ENCODE peak calls at places on chromosomes 2 and 18, in seven cellular contexts. Q is GM12865; W is lower lobe of right lung; Y is cardiac muscle cell; C is CD8-positive, alpha-beta memory T cell; Z is AG10803; V is dorsolateral prefrontal cortex. T is an unnamed sample.

GRCh38 chr2:144645055-144645778 is 125.3 kb upstream of the ZEB2 start:
- DNase-seq in Q (no peak), W (no peak), Y (no peak), C (no peak), Z (peak), V (no peak), T (no peak)

GRCh38 chr2:98514879-98515570 is 70.4 kb downstream of the INPP4A start:
- DNase-seq in Q (peak), W (no peak), Y (no peak), C (peak), Z (peak), V (no peak), T (no peak)

GRCh38 chr2:144078091-144078490 is 441.8 kb downstream of the ZEB2 start:
- DNase-seq in Q (no peak), W (no peak), Y (no peak), C (no peak), Z (peak), V (no peak), T (no peak)

GRCh38 chr2:18301421-18302139 is 258.9 kb downstream of the RDH14 start:
- DNase-seq in Q (no peak), W (no peak), Y (no peak), C (no peak), Z (no peak), V (no peak), T (no peak)

GRCh38 chr2:31694444-31694843 is 113.7 kb upstream of the SRD5A2 start:
- DNase-seq in Q (no peak), W (no peak), Y (no peak), C (no peak), Z (no peak), V (no peak), T (no peak)

GRCh38 chr2:101330253-101330921 is 21.9 kb upstream of the RNF149 start:
- DNase-seq in Q (no peak), W (peak), Y (no peak), C (no peak), Z (no peak), V (peak), T (no peak)

GRCh38 chr2:31347788-31348187 is 66.8 kb downstream of the XDH start:
- DNase-seq in Q (no peak), W (no peak), Y (no peak), C (no peak), Z (peak), V (no peak), T (no peak)

GRCh38 chr2:126890136-126890961 is 8.3 kb upstream of the TEX51 start:
- DNase-seq in Q (no peak), W (no peak), Y (no peak), C (no peak), Z (no peak), V (no peak), T (no peak)

GRCh38 chr18:14948163-14948540 is 200.2 kb downstream of the ANKRD30B start:
- DNase-seq in Q (no peak), W (no peak), Y (no peak), C (no peak), Z (no peak), V (no peak), T (no peak)

GRCh38 chr2:39623916-39624315 is 41.8 kb upstream of the TMEM178A start:
- DNase-seq in Q (no peak), W (no peak), Y (no peak), C (no peak), Z (no peak), V (peak), T (no peak)

GRCh38 chr2:115190459-115190858 is 748.0 kb downstream of the DPP10 start:
- DNase-seq in Q (no peak), W (no peak), Y (no peak), C (no peak), Z (no peak), V (no peak), T (no peak)

GRCh38 chr2:8139668-8140202 is 542.1 kb upstream of the ID2 start:
- DNase-seq in Q (no peak), W (no peak), Y (no peak), C (no peak), Z (no peak), V (no peak), T (no peak)

GRCh38 chr2:108220191-108220590 is 19.6 kb upstream of the SULT1C3 start:
- DNase-seq in Q (no peak), W (no peak), Y (no peak), C (no peak), Z (no peak), V (no peak), T (no peak)

GRCh38 chr18:75200644-75201272 is 8.2 kb downstream of the PTGR3 start:
- DNase-seq in Q (no peak), W (no peak), Y (no peak), C (no peak), Z (peak), V (no peak), T (no peak)

GRCh38 chr18:22838221-22838620 is 94.9 kb upstream of the RBBP8 start:
- DNase-seq in Q (no peak), W (no peak), Y (no peak), C (no peak), Z (no peak), V (no peak), T (no peak)

GRCh38 chr18:57813245-57813644 is 10.1 kb upstream of the ATP8B1 start:
- DNase-seq in Q (no peak), W (no peak), Y (no peak), C (no peak), Z (peak), V (no peak), T (peak)

GRCh38 chr2:55954306-55955035 is 30.9 kb upstream of the EFEMP1 start:
- DNase-seq in Q (no peak), W (no peak), Y (no peak), C (no peak), Z (peak), V (no peak), T (no peak)

GRCh38 chr2:67544286-67544685 is 147.2 kb downstream of the ETAA1 start:
- DNase-seq in Q (no peak), W (no peak), Y (no peak), C (no peak), Z (no peak), V (peak), T (no peak)

GRCh38 chr2:54455584-54456525 is at the start of gene SPTBN1:
- DNase-seq in Q (no peak), W (peak), Y (peak), C (no peak), Z (peak), V (peak), T (peak)

GRCh38 chr2:34664266-34664665 is 1065.2 kb upstream of the FAM98A start:
- DNase-seq in Q (no peak), W (no peak), Y (no peak), C (no peak), Z (no peak), V (no peak), T (no peak)

GRCh38 chr2:221501210-221501882 is 70.8 kb downstream of the EPHA4 start:
- DNase-seq in Q (no peak), W (no peak), Y (peak), C (no peak), Z (peak), V (no peak), T (no peak)

GRCh38 chr2:21500546-21500945 is 376.8 kb downstream of the TDRD15 start:
- DNase-seq in Q (no peak), W (no peak), Y (no peak), C (no peak), Z (no peak), V (no peak), T (no peak)

GRCh38 chr2:115214050-115214449 is 771.6 kb downstream of the DPP10 start:
- DNase-seq in Q (no peak), W (no peak), Y (no peak), C (no peak), Z (no peak), V (no peak), T (no peak)

GRCh38 chr2:235820571-235820970 is 326.7 kb downstream of the AGAP1 start:
- DNase-seq in Q (no peak), W (no peak), Y (no peak), C (no peak), Z (no peak), V (no peak), T (no peak)

GRCh38 chr2:112092286-112093041 is 37.4 kb downstream of the TMEM87B start:
- DNase-seq in Q (no peak), W (no peak), Y (no peak), C (no peak), Z (peak), V (no peak), T (no peak)

GRCh38 chr2:169828141-169828811 is 1.0 kb downstream of the UBR3 start:
- DNase-seq in Q (peak), W (peak), Y (peak), C (peak), Z (peak), V (peak), T (no peak)

GRCh38 chr2:148590613-148591012 is 53.9 kb upstream of the EPC2 start:
- DNase-seq in Q (peak), W (no peak), Y (no peak), C (no peak), Z (no peak), V (no peak), T (no peak)

GRCh38 chr2:120684225-120684624 is 51.4 kb upstream of the GLI2 start:
- DNase-seq in Q (no peak), W (no peak), Y (no peak), C (no peak), Z (peak), V (no peak), T (no peak)

DNA sequence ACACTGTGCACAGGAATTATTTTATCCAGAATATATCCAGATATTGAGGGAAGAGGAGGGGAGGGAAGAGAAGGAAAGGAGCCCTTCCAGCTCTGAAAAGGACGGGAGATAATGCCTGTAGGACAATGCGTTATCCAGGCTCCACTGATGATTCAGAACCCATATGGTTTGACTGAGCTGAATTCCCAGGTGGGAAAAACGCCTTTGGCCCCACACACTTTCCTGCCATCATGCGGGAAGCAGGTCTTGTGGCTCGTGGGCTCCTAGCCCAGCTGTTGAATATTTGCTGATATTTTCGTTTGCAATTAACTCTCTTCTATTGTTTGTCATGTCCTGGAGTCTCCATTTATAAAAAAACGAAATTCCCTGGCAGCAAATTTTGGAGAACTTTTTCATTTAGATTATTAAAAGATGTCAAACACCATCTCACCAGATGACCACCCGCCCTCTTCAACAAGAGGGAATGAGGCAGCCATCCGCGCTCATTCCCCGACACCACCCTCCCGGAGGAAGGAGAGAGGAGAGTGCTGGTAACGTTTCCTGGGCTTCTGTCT is 8.9 kb downstream of the COL6A3 start:
- DNase-seq in Q (no peak), W (no peak), Y (no peak), C (no peak), Z (peak), V (no peak), T (no peak)
- H3K4me3 ChIP-seq in Q (no peak), W (no peak), Y (no peak), C (no peak), Z (peak), V (no peak), T (no peak)

GRCh38 chr2:19474128-19474527 is 115.7 kb upstream of the OSR1 start:
- DNase-seq in Q (peak), W (no peak), Y (no peak), C (peak), Z (peak), V (no peak), T (no peak)
- H3K4me3 ChIP-seq in Q (no peak), W (no peak), Y (no peak), C (no peak), Z (no peak), V (no peak), T (no peak)

GRCh38 chr2:218961229-218961628 is 1.8 kb downstream of the CDK5R2 start:
- DNase-seq in Q (no peak), W (no peak), Y (no peak), C (no peak), Z (no peak), V (no peak), T (no peak)

GRCh38 chr2:218962859-218963492 is 3.5 kb downstream of the CDK5R2 start:
- DNase-seq in Q (peak), W (peak), Y (peak), C (peak), Z (peak), V (peak), T (no peak)

GRCh38 chr2:218964041-218964771 is 4.7 kb downstream of the CDK5R2 start:
- DNase-seq in Q (no peak), W (no peak), Y (no peak), C (no peak), Z (peak), V (no peak), T (no peak)

GRCh38 chr2:218961651-218962570 is 2.4 kb downstream of the CDK5R2 start:
- DNase-seq in Q (no peak), W (no peak), Y (peak), C (no peak), Z (no peak), V (no peak), T (no peak)

DNA sequence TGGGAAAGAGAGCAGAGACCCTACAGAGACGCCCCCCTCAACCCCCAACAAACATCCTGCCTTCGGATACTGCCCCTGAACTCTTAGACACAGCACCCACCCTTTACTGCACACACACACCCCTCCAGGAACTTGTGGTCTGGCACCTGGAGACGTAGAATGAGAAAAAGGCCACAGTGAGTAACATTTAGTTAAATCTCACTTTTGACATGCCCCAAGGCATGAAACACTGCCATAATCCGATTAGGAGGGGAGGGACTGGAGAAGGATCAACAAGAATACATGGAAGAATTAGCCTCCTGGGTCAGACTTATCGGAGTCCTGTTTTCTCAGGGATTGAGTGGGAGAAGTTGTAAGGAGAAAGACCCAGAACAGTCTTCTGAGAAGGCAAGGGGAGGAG is 4.1 kb downstream of the CDK5R2 start:
- DNase-seq in Q (no peak), W (no peak), Y (no peak), C (no peak), Z (no peak), V (no peak), T (no peak)
- H3K4me3 ChIP-seq in Q (no peak), W (no peak), Y (no peak), C (no peak), Z (no peak), V (no peak), T (no peak)

GRCh38 chr2:74037379-74037860 is 52.7 kb downstream of the TET3 start:
- DNase-seq in Q (peak), W (no peak), Y (no peak), C (no peak), Z (peak), V (no peak), T (no peak)
- H3K4me3 ChIP-seq in Q (no peak), W (no peak), Y (no peak), C (peak), Z (no peak), V (no peak), T (no peak)

GRCh38 chr2:73987948-73988700 is 3.4 kb downstream of the TET3 start:
- DNase-seq in Q (no peak), W (peak), Y (no peak), C (no peak), Z (no peak), V (no peak), T (no peak)
- H3K4me3 ChIP-seq in Q (peak), W (peak), Y (no peak), C (peak), Z (no peak), V (peak), T (peak)

GRCh38 chr2:237588044-237588696 is 2.4 kb downstream of the RAB17 start:
- DNase-seq in Q (no peak), W (no peak), Y (no peak), C (no peak), Z (no peak), V (no peak), T (no peak)
- H3K4me3 ChIP-seq in Q (no peak), W (no peak), Y (no peak), C (no peak), Z (no peak), V (no peak), T (peak)

GRCh38 chr2:201232125-201232815 is 28.1 kb upstream of the CASP8 start:
- DNase-seq in Q (peak), W (peak), Y (peak), C (peak), Z (peak), V (peak), T (peak)

GRCh38 chr2:201234167-201235139 is 25.9 kb upstream of the CASP8 start:
- DNase-seq in Q (no peak), W (no peak), Y (no peak), C (peak), Z (peak), V (no peak), T (no peak)

GRCh38 chr2:201237486-201238241 is 22.7 kb upstream of the CASP8 start:
- DNase-seq in Q (no peak), W (no peak), Y (no peak), C (no peak), Z (peak), V (no peak), T (no peak)

GRCh38 chr2:201235865-201236811 is 24.2 kb upstream of the CASP8 start:
- DNase-seq in Q (peak), W (peak), Y (peak), C (peak), Z (peak), V (no peak), T (no peak)

DNA sequence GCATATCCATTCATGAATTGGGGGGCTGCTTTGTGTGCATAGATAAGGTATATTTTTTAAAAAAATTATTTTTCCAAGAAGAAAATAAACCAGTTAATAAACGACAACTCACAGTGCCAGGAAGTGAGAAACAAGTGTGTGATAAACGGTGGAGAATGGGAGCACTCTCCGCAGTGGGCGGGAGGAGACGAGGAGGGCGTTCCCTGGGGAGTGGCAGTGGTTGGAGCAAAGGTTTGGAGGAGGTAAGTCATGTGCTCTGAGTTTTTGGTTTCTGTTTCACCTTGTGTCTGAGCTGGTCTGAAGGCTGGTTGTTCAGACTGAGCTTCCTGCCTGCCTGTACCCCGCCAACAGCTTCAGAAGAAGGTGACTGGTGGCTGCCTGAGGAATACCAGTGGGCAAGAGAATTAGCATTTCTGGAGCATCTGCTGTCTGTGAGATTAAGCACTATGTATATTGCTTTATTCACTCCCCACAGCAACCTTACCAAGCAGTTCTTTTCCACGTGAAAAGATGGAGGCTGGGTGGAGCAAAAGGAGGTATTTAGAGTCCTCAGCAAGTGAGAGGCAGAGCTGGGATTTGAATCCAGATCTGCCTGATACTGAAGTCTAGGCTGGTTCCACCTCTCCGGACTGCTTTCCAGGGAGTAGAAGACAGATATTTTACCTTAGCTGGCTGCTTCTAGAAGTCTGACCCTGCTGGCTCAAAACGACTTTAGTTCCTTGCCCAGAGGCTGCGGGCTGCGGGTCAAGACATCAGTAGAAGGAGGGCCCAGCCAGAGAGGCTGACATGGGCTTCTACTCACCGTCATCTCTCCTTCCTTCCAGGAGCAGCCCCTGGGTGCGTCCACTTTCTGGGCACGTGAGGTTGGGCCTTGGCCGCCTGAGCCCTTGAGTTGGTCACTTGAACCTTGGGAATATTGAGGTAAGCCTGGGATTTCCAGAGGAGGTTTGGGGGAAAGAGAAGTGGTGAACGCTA is 26.9 kb upstream of the CASP8 start:
- DNase-seq in Q (peak), W (peak), Y (no peak), C (peak), Z (no peak), V (no peak), T (peak)
- H3K4me3 ChIP-seq in Q (peak), W (peak), Y (no peak), C (peak), Z (no peak), V (peak), T (peak)

GRCh38 chr2:237228226-237228625 is 142.5 kb downstream of the COPS8 start:
- DNase-seq in Q (no peak), W (no peak), Y (no peak), C (no peak), Z (no peak), V (no peak), T (no peak)

GRCh38 chr2:237223208-237223861 is 137.6 kb downstream of the COPS8 start:
- DNase-seq in Q (no peak), W (no peak), Y (no peak), C (no peak), Z (peak), V (no peak), T (no peak)

GRCh38 chr2:237230355-237230754 is 144.7 kb downstream of the COPS8 start:
- DNase-seq in Q (no peak), W (no peak), Y (no peak), C (no peak), Z (no peak), V (no peak), T (no peak)

GRCh38 chr2:237229905-237230304 is 144.2 kb downstream of the COPS8 start:
- DNase-seq in Q (no peak), W (no peak), Y (no peak), C (no peak), Z (no peak), V (no peak), T (no peak)

DNA sequence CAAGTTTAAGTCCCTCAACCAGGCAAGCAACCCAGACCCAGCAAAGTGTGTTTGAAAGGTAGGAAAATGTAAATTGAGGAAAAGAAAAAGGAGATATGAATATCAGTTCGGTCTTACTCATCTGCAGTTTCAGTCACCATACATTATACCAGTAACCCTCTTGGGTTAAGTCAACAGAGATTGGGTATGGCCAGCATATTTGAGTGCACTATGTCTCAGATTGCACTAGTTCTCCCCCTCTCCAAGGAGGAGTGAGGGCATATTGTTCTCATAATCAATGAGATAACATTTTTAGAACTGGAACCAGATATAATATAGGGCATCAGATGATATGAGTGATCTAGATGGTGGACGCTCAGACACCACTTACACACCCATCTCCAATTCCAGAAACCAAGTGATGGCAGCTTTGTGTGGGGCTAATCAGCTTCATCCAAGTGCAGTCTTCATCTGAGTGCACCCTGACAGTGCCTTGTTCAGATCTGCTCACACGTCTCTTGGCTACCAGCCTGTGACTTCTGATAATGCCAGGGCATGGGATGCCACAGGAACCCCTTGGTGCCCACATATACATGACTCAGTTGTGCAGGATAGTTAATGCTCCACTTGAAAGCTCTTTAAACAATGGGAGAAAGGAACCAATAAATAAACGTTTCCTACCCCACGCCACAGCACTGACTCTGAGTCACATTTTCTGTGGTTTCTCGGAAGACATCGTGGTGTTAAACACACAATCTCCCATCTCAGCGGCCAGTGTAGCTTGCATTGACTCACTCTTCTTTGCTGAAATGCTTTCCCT is 141.7 kb downstream of the COPS8 start:
- DNase-seq in Q (no peak), W (no peak), Y (no peak), C (no peak), Z (peak), V (no peak), T (no peak)
- H3K4me3 ChIP-seq in Q (no peak), W (no peak), Y (no peak), C (no peak), Z (no peak), V (no peak), T (no peak)

T was measured in Panc1.